ENCODE peak calls at places on chromosomes 16 and 17, in ten cellular contexts. Q is tibial artery; H is lung; D is aorta; U is breast epithelium; L is prostate gland; M is heart left ventricle; Z is SJSA1; S is IMR-90; X is CD4-positive, alpha-beta T cell. K is an unnamed sample. For H3K9me3, the result is how much of the 10 kb centered on the place peaks cover.

GRCh38 chr17:73628642-73629552 is 15.3 kb downstream of the SDK2 start:
- DNase-seq in Z (no peak), H (no peak), S (no peak), M (peak), D (no peak), U (no peak), Q (no peak), X (no peak), L (no peak), K (no peak)

GRCh38 chr17:17693253-17693954 is 12.1 kb downstream of the RAI1 start:
- DNase-seq in H (peak), S (no peak), Z (peak), L (peak), X (no peak), Q (peak), U (peak), D (peak), M (peak), K (peak)

GRCh38 chr16:54071516-54071915 is 215.1 kb downstream of the IRX3 start:
- DNase-seq in D (no peak), X (no peak), H (no peak), M (no peak), L (no peak), Q (no peak), Z (no peak), U (no peak), S (no peak), K (no peak)

GRCh38 chr16:47643610-47644009 is 182.5 kb downstream of the PHKB start:
- DNase-seq in L (no peak), Z (no peak), M (no peak), Q (no peak), H (no peak), X (no peak), S (no peak), U (no peak), D (no peak), K (no peak)

GRCh38 chr17:74646231-74646630 is 22.7 kb upstream of the CD300E start:
- DNase-seq in U (no peak), H (no peak), X (no peak), Z (no peak), L (no peak), S (no peak), M (no peak), D (no peak), Q (no peak), K (no peak)

GRCh38 chr17:57142925-57143324 is 57.9 kb downstream of the AKAP1 start:
- DNase-seq in H (no peak), S (no peak), Z (no peak), D (no peak), M (no peak), Q (no peak), X (no peak), U (no peak), L (no peak), K (no peak)

GRCh38 chr16:85926370-85926769 is 27.4 kb downstream of the IRF8 start:
- DNase-seq in X (no peak), Z (no peak), Q (no peak), L (no peak), H (no peak), M (peak), D (no peak), U (no peak), S (no peak), K (no peak)

GRCh38 chr16:23428351-23428750 is 24.6 kb downstream of the COG7 start:
- DNase-seq in D (no peak), Z (no peak), S (no peak), Q (no peak), X (no peak), L (no peak), M (no peak), H (no peak), U (no peak), K (no peak)

GRCh38 chr17:67216544-67217320 is 28.3 kb downstream of the HELZ start:
- DNase-seq in Q (no peak), U (no peak), Z (no peak), S (no peak), M (no peak), X (no peak), H (no peak), D (no peak), L (no peak), K (no peak)

GRCh38 chr17:13265306-13265705 is 247.5 kb upstream of the ELAC2 start:
- DNase-seq in M (no peak), U (no peak), S (no peak), D (no peak), X (no peak), H (no peak), L (no peak), Z (no peak), Q (no peak), K (no peak)

GRCh38 chr16:65808735-65809134 is 557.8 kb upstream of the CDH5 start:
- DNase-seq in U (no peak), L (no peak), D (no peak), Q (no peak), X (no peak), S (no peak), M (no peak), Z (no peak), H (no peak), K (no peak)

GRCh38 chr16:84462296-84463210 is 41.9 kb downstream of the MEAK7 start:
- DNase-seq in Z (no peak), U (no peak), X (no peak), L (no peak), M (no peak), Q (peak), D (no peak), S (no peak), H (no peak), K (no peak)

GRCh38 chr17:17819561-17819995 is 17.2 kb downstream of the SREBF1 start:
- DNase-seq in S (peak), H (peak), Z (no peak), U (peak), X (peak), L (peak), Q (no peak), D (peak), M (no peak), K (peak)

GRCh38 chr17:10683853-10684252 is 13.5 kb downstream of the SCO1 start:
- DNase-seq in H (no peak), Z (no peak), M (no peak), L (no peak), Q (no peak), S (peak), D (no peak), U (no peak), X (no peak), K (no peak)

GRCh38 chr17:81165246-81166032 is at the start of gene PVALEF:
- DNase-seq in M (peak), Q (no peak), X (no peak), D (no peak), Z (no peak), U (no peak), H (no peak), S (no peak), L (no peak), K (peak)

GRCh38 chr16:27216297-27216885 is 13.1 kb downstream of the KDM8 start:
- DNase-seq in S (no peak), X (no peak), M (peak), Z (no peak), H (no peak), L (no peak), U (no peak), D (no peak), Q (no peak), K (no peak)

GRCh38 chr16:25210758-25211157 is 6.0 kb upstream of the AQP8 start:
- DNase-seq in S (peak), Q (no peak), Z (no peak), M (no peak), U (no peak), D (no peak), L (no peak), X (no peak), H (no peak), K (no peak)

GRCh38 chr17:3127451-3127850 is at the start of gene OR1G1:
- DNase-seq in X (no peak), H (no peak), S (no peak), M (no peak), Q (no peak), L (no peak), D (no peak), Z (no peak), U (no peak), K (no peak)
- H3K9me3 ChIP-seq in X (under half), H (under half), S (under half), M (under half), Q (under half), L (under half), D (under half), Z (under half), U (under half), K (under half)

GRCh38 chr17:61699694-61700093 is 108.7 kb upstream of the NACA2 start:
- DNase-seq in D (no peak), Q (no peak), Z (no peak), L (no peak), S (no peak), H (no peak), X (no peak), U (no peak), M (no peak), K (no peak)

GRCh38 chr17:61702450-61702849 is 111.4 kb upstream of the NACA2 start:
- DNase-seq in L (no peak), X (no peak), H (no peak), Q (no peak), U (no peak), M (no peak), D (no peak), Z (no peak), S (no peak), K (no peak)

GRCh38 chr17:61700252-61700651 is 109.2 kb upstream of the NACA2 start:
- DNase-seq in X (no peak), S (no peak), U (no peak), Z (no peak), M (no peak), Q (no peak), D (no peak), H (no peak), L (no peak), K (no peak)

GRCh38 chr17:61701334-61701733 is 110.3 kb upstream of the NACA2 start:
- DNase-seq in U (no peak), S (no peak), X (no peak), M (no peak), L (no peak), H (no peak), Q (no peak), Z (no peak), D (no peak), K (no peak)

DNA sequence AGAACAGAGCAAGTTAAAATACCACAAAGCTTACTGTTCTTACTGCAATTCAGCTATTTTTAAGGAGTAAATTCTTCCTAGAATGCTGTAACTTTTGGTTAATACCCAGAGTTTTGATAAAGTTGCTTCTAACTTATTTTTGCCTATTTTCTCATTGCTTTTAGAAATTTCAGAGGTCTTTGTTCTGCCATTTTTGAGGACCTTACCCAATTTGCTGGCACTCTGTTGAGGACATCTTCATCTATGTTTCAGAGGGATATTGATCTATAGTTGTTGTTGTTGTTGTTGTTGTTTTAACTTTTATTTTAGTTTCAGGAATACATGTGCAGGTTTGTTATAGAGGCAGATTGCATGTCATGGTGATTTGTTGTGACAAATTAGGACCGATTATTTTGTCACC is 111.0 kb upstream of the NACA2 start:
- DNase-seq in L (no peak), M (no peak), D (no peak), X (no peak), S (no peak), H (no peak), Z (no peak), Q (no peak), U (no peak), K (no peak)
- H3K9me3 ChIP-seq in L (under half), M (under half), D (under half), X (under half), S (under half), H (under half), Z (under half), Q (under half), U (under half), K (under half)

GRCh38 chr16:3327514-3327913 is 22.2 kb downstream of the ZNF75A start:
- DNase-seq in L (no peak), H (no peak), X (no peak), Q (no peak), U (no peak), S (no peak), Z (no peak), M (no peak), D (no peak), K (no peak)

GRCh38 chr16:3317315-3317999 is 12.2 kb downstream of the ZNF75A start:
- DNase-seq in S (peak), M (no peak), Z (peak), D (no peak), H (no peak), U (no peak), X (no peak), Q (no peak), L (no peak), K (no peak)

GRCh38 chr16:3321802-3322201 is 16.5 kb downstream of the ZNF75A start:
- DNase-seq in H (no peak), Z (no peak), X (no peak), L (no peak), M (no peak), U (no peak), S (no peak), D (no peak), Q (no peak), K (no peak)
- H3K9me3 ChIP-seq in H (under half), Z (under half), X (half or more), L (under half), M (half or more), U (half or more), S (half or more), D (under half), Q (half or more), K (under half)

GRCh38 chr17:5181509-5182305 is 10.0 kb downstream of the ZNF594 start:
- DNase-seq in D (no peak), M (no peak), H (no peak), U (no peak), Q (no peak), Z (no peak), X (no peak), L (no peak), S (no peak), K (no peak)
- H3K9me3 ChIP-seq in D (under half), M (half or more), H (under half), U (half or more), Q (half or more), Z (under half), X (half or more), L (under half), S (half or more), K (under half)

GRCh38 chr16:35258381-35258780 is 1799.0 kb downstream of the TP53TG3F start:
- DNase-seq in U (no peak), H (no peak), Z (no peak), D (no peak), S (no peak), X (no peak), Q (no peak), L (no peak), M (no peak), K (no peak)
- H3K9me3 ChIP-seq in U (under half), H (under half), Z (under half), D (under half), S (under half), X (under half), Q (under half), L (under half), M (under half), K (under half)

GRCh38 chr16:1225051-1225451 is at the start of gene TPSG1:
- DNase-seq in D (no peak), L (no peak), Z (no peak), U (no peak), X (no peak), Q (no peak), M (no peak), H (no peak), S (no peak), K (peak)

GRCh38 chr16:1223355-1224214 is 1.5 kb downstream of the TPSG1 start:
- DNase-seq in H (no peak), Z (no peak), M (no peak), L (no peak), X (no peak), Q (no peak), S (no peak), D (no peak), U (no peak), K (peak)

GRCh38 chr16:1222553-1223354 is 2.3 kb downstream of the TPSG1 start:
- DNase-seq in Z (no peak), S (no peak), D (no peak), L (no peak), X (no peak), Q (no peak), M (no peak), H (no peak), U (no peak), K (no peak)

GRCh38 chr16:1221628-1222552 is 3.2 kb downstream of the TPSG1 start:
- DNase-seq in Z (no peak), Q (no peak), H (no peak), M (no peak), L (no peak), S (no peak), U (no peak), D (no peak), X (no peak), K (no peak)

DNA sequence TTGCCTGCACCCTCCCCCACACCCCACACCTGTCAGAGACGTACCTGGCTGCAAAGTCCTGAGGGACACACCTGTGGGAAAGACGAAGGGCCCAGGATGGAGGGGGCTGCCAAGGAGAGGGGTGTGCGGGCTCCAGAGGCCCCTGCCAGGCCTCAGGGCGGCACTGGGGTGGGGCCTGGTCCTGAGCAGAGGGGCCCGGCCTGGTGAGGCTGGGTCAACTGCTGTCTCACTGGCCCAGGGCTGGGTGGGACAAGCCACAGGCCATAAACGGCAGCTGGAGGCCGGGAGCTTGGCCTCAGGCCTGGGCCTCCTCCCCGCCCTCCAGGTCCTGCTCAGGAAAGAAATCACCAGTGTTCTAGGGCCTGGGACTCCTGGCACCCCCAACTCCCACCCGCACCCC is 510 bp downstream of the TPSG1 start:
- DNase-seq in X (no peak), S (no peak), D (no peak), Q (no peak), L (no peak), U (no peak), Z (no peak), M (no peak), H (no peak), K (no peak)
- H3K9me3 ChIP-seq in X (under half), S (under half), D (under half), Q (under half), L (under half), U (under half), Z (under half), M (under half), H (under half), K (under half)

GRCh38 chr17:69802045-69802740 is 272.8 kb upstream of the KCNJ16 start:
- DNase-seq in Q (no peak), M (no peak), Z (peak), D (no peak), X (no peak), S (no peak), H (no peak), L (no peak), U (no peak), K (no peak)
- H3K9me3 ChIP-seq in Q (under half), M (under half), Z (under half), D (under half), X (under half), S (under half), H (under half), L (under half), U (under half), K (under half)

DNA sequence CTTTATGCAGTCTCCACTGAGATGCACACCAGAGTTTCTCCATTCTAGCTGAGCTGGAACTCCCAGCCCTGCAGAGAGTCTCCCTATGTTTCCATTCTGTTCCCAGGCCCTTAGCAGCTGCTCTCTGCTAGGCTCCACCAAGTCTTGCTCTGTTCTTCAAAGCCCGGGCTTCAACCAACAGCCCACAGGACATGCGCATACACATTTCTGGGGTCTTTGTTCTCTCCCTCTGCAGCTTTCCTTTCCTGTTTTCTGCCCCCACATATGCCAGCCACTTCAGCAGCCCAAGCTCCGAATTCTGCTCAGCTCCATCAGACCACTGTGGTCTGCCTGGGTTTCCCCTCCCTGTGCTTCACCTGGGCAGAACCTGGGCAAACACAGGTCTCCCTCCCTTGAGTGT is 205.9 kb downstream of the CBLN1 start:
- DNase-seq in X (no peak), Q (no peak), Z (no peak), H (no peak), M (no peak), D (no peak), S (no peak), L (no peak), U (no peak), K (no peak)
- H3K9me3 ChIP-seq in X (under half), Q (under half), Z (under half), H (under half), M (under half), D (under half), S (under half), L (under half), U (under half), K (under half)

DNA sequence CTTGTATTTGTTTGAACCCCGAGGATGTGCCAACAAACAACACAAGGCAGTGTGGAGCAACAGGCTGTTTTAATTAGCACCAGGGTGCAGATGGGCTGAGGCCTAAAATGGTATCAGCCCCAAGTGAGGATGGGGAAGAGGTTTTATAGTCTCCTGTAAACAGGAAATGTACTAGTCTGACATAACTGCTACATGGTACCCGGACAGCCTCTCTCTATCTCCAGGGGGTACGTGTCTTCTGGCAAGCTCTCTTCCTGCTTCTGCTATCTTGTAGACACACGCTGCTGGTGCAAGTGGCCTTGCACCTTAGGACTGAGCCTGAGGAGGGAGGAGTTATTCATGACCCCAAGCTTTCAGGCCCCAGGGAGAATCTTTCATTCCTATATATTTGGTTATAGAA is 2451.0 kb downstream of the TP53TG3F start:
- DNase-seq in X (no peak), Q (no peak), U (no peak), M (no peak), L (no peak), D (no peak), H (no peak), Z (no peak), S (no peak), K (no peak)
- H3K9me3 ChIP-seq in X (under half), Q (under half), U (under half), M (under half), L (under half), D (under half), H (under half), Z (under half), S (under half), K (under half)

DNA sequence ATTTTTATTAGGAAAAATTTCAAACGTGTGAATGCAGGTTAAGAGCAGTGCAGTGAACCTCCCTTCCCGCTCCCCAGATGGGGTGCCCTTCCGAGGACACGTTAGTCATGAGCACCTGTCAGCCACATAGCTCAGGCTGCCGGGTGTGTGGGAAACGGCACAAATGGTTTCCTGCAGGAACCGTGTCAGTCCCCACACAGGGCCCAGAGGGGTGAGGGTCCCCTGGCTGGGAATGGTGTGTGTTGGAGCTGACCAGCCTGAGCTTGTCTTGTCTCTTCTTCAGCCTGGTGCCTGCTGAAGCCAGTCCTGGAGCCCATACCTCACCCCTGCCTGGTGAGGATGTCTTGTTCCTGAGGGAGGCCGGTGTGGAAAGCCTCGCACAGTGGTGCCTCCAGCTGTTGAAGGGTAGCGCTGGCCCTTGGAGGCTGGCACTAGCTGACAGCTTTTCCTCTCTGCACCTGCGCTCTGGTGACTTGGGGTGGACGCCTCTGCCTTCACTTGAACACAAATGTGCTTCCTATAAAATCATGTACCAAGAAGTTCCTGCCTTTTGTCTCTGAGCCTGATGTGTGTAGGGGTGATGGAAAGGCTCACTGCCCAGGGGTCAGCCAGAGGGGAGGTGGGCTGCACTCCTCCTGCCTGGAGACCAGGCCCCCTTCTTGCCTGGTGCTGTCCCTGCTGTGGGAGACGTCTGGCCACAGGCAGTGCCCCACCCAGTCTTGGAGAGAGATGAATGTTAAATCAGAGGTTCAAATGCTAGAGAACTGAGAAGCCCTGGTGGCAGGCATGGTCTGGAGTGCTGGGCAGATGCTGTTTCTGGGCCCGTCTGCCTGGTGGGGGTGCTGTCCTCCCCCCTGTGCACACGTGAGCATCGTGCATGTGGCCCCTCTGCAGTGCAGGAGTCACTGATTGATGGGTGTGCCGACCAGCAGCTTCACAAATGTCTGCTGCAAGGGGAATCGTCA is 102.6 kb upstream of the ZNF750 start:
- DNase-seq in L (no peak), M (peak), H (no peak), Q (peak), Z (no peak), U (no peak), S (no peak), D (no peak), X (no peak), K (no peak)
- H3K9me3 ChIP-seq in L (under half), M (under half), H (under half), Q (under half), Z (under half), U (under half), S (under half), D (under half), X (under half), K (under half)